ENCODE peak calls at places on chromosome 13, in seven cellular contexts. One of them, this sample, is unnamed.

GRCh38 chr13:25196971-25197370 is 24.9 kb upstream of the AMER2 start:
- DNase-seq in IMR-90: no peak
- DNase-seq in heart left ventricle: no peak
- DNase-seq in body of pancreas: no peak
- DNase-seq in psoas muscle: no peak
- DNase-seq in naive thymus-derived CD4-positive, alpha-beta T cell: no peak
- DNase-seq in breast epithelium: no peak
- DNase-seq in this sample: no peak

GRCh38 chr13:85544756-85545155 is 254.5 kb downstream of the SLITRK6 start:
- DNase-seq in IMR-90: no peak
- DNase-seq in heart left ventricle: no peak
- DNase-seq in body of pancreas: no peak
- DNase-seq in psoas muscle: no peak
- DNase-seq in naive thymus-derived CD4-positive, alpha-beta T cell: no peak
- DNase-seq in breast epithelium: no peak
- DNase-seq in this sample: no peak

GRCh38 chr13:69793803-69794453 is 313.7 kb upstream of the ATXN8OS start:
- DNase-seq in IMR-90: no peak
- DNase-seq in heart left ventricle: no peak
- DNase-seq in body of pancreas: no peak
- DNase-seq in psoas muscle: no peak
- DNase-seq in naive thymus-derived CD4-positive, alpha-beta T cell: no peak
- DNase-seq in breast epithelium: no peak
- DNase-seq in this sample: no peak

GRCh38 chr13:105982219-105982618 is 553.2 kb downstream of the EFNB2 start:
- DNase-seq in IMR-90: no peak
- DNase-seq in heart left ventricle: no peak
- DNase-seq in body of pancreas: no peak
- DNase-seq in psoas muscle: no peak
- DNase-seq in naive thymus-derived CD4-positive, alpha-beta T cell: no peak
- DNase-seq in breast epithelium: no peak
- DNase-seq in this sample: peak; percentile 13

GRCh38 chr13:40794414-40795368 is 5.3 kb downstream of the SLC25A15 start:
- DNase-seq in IMR-90: no peak
- DNase-seq in heart left ventricle: no peak
- DNase-seq in body of pancreas: no peak
- DNase-seq in psoas muscle: no peak
- DNase-seq in naive thymus-derived CD4-positive, alpha-beta T cell: no peak
- DNase-seq in breast epithelium: no peak
- DNase-seq in this sample: no peak

GRCh38 chr13:59522652-59523051 is 641.1 kb downstream of the DIAPH3 start:
- DNase-seq in IMR-90: no peak
- DNase-seq in heart left ventricle: no peak
- DNase-seq in body of pancreas: no peak
- DNase-seq in psoas muscle: no peak
- DNase-seq in naive thymus-derived CD4-positive, alpha-beta T cell: no peak
- DNase-seq in breast epithelium: no peak
- DNase-seq in this sample: no peak

GRCh38 chr13:27199691-27200090 is 28.1 kb upstream of the USP12 start:
- DNase-seq in IMR-90: no peak
- DNase-seq in heart left ventricle: no peak
- DNase-seq in body of pancreas: no peak
- DNase-seq in psoas muscle: no peak
- DNase-seq in naive thymus-derived CD4-positive, alpha-beta T cell: no peak
- DNase-seq in breast epithelium: no peak
- DNase-seq in this sample: no peak

GRCh38 chr13:30577381-30577780 is 40.3 kb upstream of the USPL1 start:
- DNase-seq in IMR-90: peak; percentile 95
- DNase-seq in heart left ventricle: no peak
- DNase-seq in body of pancreas: no peak
- DNase-seq in psoas muscle: no peak
- DNase-seq in naive thymus-derived CD4-positive, alpha-beta T cell: no peak
- DNase-seq in breast epithelium: no peak
- DNase-seq in this sample: no peak

GRCh38 chr13:67023088-67023893 is 206.8 kb downstream of the PCDH9 start:
- DNase-seq in IMR-90: peak; percentile 82
- DNase-seq in heart left ventricle: no peak
- DNase-seq in body of pancreas: no peak
- DNase-seq in psoas muscle: no peak
- DNase-seq in naive thymus-derived CD4-positive, alpha-beta T cell: no peak
- DNase-seq in breast epithelium: peak; percentile 69
- DNase-seq in this sample: peak; percentile 51

GRCh38 chr13:38045278-38046048 is 175.9 kb upstream of the TRPC4 start:
- DNase-seq in IMR-90: peak; percentile 33
- DNase-seq in heart left ventricle: no peak
- DNase-seq in body of pancreas: no peak
- DNase-seq in psoas muscle: no peak
- DNase-seq in naive thymus-derived CD4-positive, alpha-beta T cell: no peak
- DNase-seq in breast epithelium: no peak
- DNase-seq in this sample: no peak

GRCh38 chr13:27918041-27918917 is 1.5 kb upstream of the PDX1 start:
- DNase-seq in IMR-90: no peak
- DNase-seq in heart left ventricle: no peak
- DNase-seq in body of pancreas: peak; percentile 56
- DNase-seq in psoas muscle: no peak
- DNase-seq in naive thymus-derived CD4-positive, alpha-beta T cell: no peak
- DNase-seq in breast epithelium: no peak
- DNase-seq in this sample: no peak

GRCh38 chr13:28754698-28755545 is 36.2 kb upstream of the SLC46A3 start:
- DNase-seq in IMR-90: peak; percentile 13
- DNase-seq in heart left ventricle: peak; percentile 52
- DNase-seq in body of pancreas: peak; percentile 11
- DNase-seq in psoas muscle: peak; percentile 60
- DNase-seq in naive thymus-derived CD4-positive, alpha-beta T cell: no peak
- DNase-seq in breast epithelium: no peak
- DNase-seq in this sample: no peak

GRCh38 chr13:35600137-35600536 is 123.6 kb upstream of the MAB21L1 start:
- DNase-seq in IMR-90: peak; percentile 9
- DNase-seq in heart left ventricle: no peak
- DNase-seq in body of pancreas: no peak
- DNase-seq in psoas muscle: no peak
- DNase-seq in naive thymus-derived CD4-positive, alpha-beta T cell: no peak
- DNase-seq in breast epithelium: no peak
- DNase-seq in this sample: no peak

GRCh38 chr13:20160346-20161274 is at the start of gene GJA3:
- DNase-seq in IMR-90: peak; percentile 39
- DNase-seq in heart left ventricle: peak; percentile 71
- DNase-seq in body of pancreas: no peak
- DNase-seq in psoas muscle: no peak
- DNase-seq in naive thymus-derived CD4-positive, alpha-beta T cell: peak; percentile 33
- DNase-seq in breast epithelium: no peak
- DNase-seq in this sample: no peak
- H3K27ac ChIP-seq in IMR-90: peak within 1 kb of the TSS; percentile 46
- H3K27ac ChIP-seq in heart left ventricle: peak within 1 kb of the TSS; percentile 69
- H3K27ac ChIP-seq in body of pancreas: no peak within 1 kb of the TSS
- H3K27ac ChIP-seq in psoas muscle: no peak within 1 kb of the TSS
- H3K27ac ChIP-seq in naive thymus-derived CD4-positive, alpha-beta T cell: no peak within 1 kb of the TSS
- H3K27ac ChIP-seq in breast epithelium: no peak within 1 kb of the TSS
- H3K27ac ChIP-seq in this sample: no peak within 1 kb of the TSS

DNA sequence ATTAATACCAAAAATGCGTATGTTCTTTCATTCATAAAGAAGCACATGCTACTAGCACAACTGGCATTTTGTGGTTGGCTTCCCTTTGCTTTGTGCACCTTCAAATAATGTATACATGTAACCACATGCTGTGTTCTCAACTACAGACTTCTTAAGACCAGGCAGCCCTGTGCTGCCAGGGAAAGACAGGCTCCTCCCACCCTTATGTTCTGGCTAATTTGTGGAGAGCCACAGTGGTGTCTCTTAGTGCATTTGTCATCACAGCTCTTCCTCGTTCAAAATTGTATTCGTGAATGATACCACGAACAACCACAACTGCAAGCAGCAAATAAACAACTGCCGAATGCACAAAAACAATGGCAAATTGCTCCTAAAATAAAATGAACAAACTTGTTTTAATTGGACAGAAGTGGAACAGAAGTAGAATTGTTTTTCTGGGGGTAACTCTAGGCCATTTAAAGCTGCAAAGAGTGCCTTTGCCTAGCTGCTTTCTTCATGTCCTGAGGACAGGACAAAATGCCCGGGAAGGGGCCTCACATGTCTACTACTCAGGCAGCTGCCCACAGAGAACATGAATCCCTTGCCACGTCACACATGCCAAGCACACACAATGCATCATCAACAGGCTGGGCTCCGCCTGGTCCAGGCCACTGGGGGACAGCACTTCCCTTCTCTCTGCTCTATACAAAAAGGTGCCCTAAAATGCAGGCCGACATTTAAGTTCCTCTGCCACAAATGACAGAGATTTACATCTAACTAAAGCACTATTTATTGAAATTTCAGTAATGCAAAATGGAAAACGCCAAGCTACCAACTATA is 21.7 kb downstream of the IRS2 start:
- DNase-seq in IMR-90: peak; percentile 21
- DNase-seq in heart left ventricle: no peak
- DNase-seq in body of pancreas: no peak
- DNase-seq in psoas muscle: peak; percentile 65
- DNase-seq in naive thymus-derived CD4-positive, alpha-beta T cell: no peak
- DNase-seq in breast epithelium: no peak
- DNase-seq in this sample: no peak
- H3K27ac ChIP-seq in IMR-90: no peak overlapping the region
- H3K27ac ChIP-seq in heart left ventricle: no peak overlapping the region
- H3K27ac ChIP-seq in body of pancreas: no peak overlapping the region
- H3K27ac ChIP-seq in psoas muscle: peak overlapping the region; percentile 31
- H3K27ac ChIP-seq in naive thymus-derived CD4-positive, alpha-beta T cell: no peak overlapping the region
- H3K27ac ChIP-seq in breast epithelium: peak overlapping the region; percentile 38
- H3K27ac ChIP-seq in this sample: no peak overlapping the region

DNA sequence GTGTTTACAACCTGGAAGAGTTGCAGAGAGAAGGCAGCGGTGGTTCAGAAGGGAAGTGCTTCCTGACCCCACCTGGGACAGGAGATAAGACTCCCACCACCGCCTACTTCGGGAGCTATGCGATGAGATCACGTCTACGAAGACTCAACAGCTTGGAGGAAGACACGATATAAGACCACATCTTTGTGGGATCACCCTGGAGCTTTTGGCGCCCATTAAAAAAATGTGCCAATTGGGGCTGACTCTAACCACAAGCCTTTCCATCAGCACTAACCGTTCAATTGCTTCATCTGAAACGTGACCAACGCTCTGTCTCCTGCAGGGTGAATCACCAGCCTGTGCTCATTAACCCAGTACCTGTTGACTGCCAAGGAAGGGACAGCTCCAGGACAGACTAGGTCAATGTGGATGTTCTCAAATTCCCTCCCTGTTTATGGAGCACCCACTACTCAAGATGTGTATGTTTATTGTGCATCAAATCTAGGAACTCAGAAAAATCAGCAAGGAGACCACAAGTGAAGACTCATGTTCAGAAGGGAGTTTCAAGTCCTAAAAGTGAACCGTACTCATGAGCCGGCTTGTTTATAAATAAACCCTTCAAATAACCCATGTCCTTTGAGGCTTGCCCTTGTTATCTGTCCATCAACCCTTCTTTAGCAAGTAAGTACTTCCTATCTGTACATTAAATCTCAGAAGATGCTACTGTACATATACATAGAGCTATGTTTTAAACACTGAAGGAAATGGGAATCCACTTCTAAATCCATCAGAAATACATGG is 67.5 kb downstream of the LATS2 start:
- DNase-seq in IMR-90: peak; percentile 51
- DNase-seq in heart left ventricle: no peak
- DNase-seq in body of pancreas: no peak
- DNase-seq in psoas muscle: no peak
- DNase-seq in naive thymus-derived CD4-positive, alpha-beta T cell: no peak
- DNase-seq in breast epithelium: no peak
- DNase-seq in this sample: no peak
- H3K27ac ChIP-seq in IMR-90: peak overlapping the region; percentile 6
- H3K27ac ChIP-seq in heart left ventricle: no peak overlapping the region
- H3K27ac ChIP-seq in body of pancreas: no peak overlapping the region
- H3K27ac ChIP-seq in psoas muscle: peak overlapping the region; percentile 75
- H3K27ac ChIP-seq in naive thymus-derived CD4-positive, alpha-beta T cell: no peak overlapping the region
- H3K27ac ChIP-seq in breast epithelium: peak overlapping the region; percentile 7
- H3K27ac ChIP-seq in this sample: no peak overlapping the region

GRCh38 chr13:51801631-51802099 is 2.3 kb downstream of the DHRS12 start:
- DNase-seq in IMR-90: no peak
- DNase-seq in heart left ventricle: peak; percentile 84
- DNase-seq in body of pancreas: peak; percentile 93
- DNase-seq in psoas muscle: peak; percentile 76
- DNase-seq in naive thymus-derived CD4-positive, alpha-beta T cell: no peak
- DNase-seq in breast epithelium: peak; percentile 78
- DNase-seq in this sample: no peak
- H3K27ac ChIP-seq in IMR-90: no peak overlapping the region
- H3K27ac ChIP-seq in heart left ventricle: peak overlapping the region; percentile 62
- H3K27ac ChIP-seq in body of pancreas: peak overlapping the region; percentile 98
- H3K27ac ChIP-seq in psoas muscle: peak overlapping the region; percentile 71
- H3K27ac ChIP-seq in naive thymus-derived CD4-positive, alpha-beta T cell: peak overlapping the region; percentile 100
- H3K27ac ChIP-seq in breast epithelium: peak overlapping the region; percentile 100
- H3K27ac ChIP-seq in this sample: peak overlapping the region; percentile 60

GRCh38 chr13:61084983-61085382 is 330.7 kb downstream of the PCDH20 start:
- DNase-seq in IMR-90: peak; percentile 27
- DNase-seq in heart left ventricle: no peak
- DNase-seq in body of pancreas: no peak
- DNase-seq in psoas muscle: no peak
- DNase-seq in naive thymus-derived CD4-positive, alpha-beta T cell: no peak
- DNase-seq in breast epithelium: no peak
- DNase-seq in this sample: no peak
- H3K27ac ChIP-seq in IMR-90: no peak overlapping the region
- H3K27ac ChIP-seq in heart left ventricle: no peak overlapping the region
- H3K27ac ChIP-seq in body of pancreas: no peak overlapping the region
- H3K27ac ChIP-seq in psoas muscle: no peak overlapping the region
- H3K27ac ChIP-seq in naive thymus-derived CD4-positive, alpha-beta T cell: no peak overlapping the region
- H3K27ac ChIP-seq in breast epithelium: no peak overlapping the region
- H3K27ac ChIP-seq in this sample: no peak overlapping the region

DNA sequence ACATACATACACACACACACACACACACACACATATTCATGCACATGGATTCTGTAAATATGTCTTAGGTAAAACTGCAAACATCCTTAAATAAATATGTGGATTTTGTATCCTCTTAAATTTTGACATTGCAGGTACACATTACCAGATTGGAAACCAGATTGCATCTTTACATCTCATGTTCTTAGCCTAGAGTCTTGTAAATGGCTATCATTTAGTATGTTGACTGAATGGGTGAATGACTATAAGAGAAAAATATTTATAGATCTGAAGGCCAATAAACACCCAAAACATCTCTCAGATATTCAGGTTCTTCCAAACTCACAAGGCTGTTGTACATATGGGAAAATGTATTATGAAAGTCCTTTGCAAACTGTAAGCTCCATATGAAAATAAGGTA is 104.3 kb downstream of the STARD13 start:
- DNase-seq in IMR-90: no peak
- DNase-seq in heart left ventricle: no peak
- DNase-seq in body of pancreas: no peak
- DNase-seq in psoas muscle: no peak
- DNase-seq in naive thymus-derived CD4-positive, alpha-beta T cell: no peak
- DNase-seq in breast epithelium: no peak
- DNase-seq in this sample: no peak
- H3K27ac ChIP-seq in IMR-90: no peak overlapping the region
- H3K27ac ChIP-seq in heart left ventricle: no peak overlapping the region
- H3K27ac ChIP-seq in body of pancreas: peak overlapping the region; percentile 71
- H3K27ac ChIP-seq in psoas muscle: no peak overlapping the region
- H3K27ac ChIP-seq in naive thymus-derived CD4-positive, alpha-beta T cell: no peak overlapping the region
- H3K27ac ChIP-seq in breast epithelium: no peak overlapping the region
- H3K27ac ChIP-seq in this sample: no peak overlapping the region

This sample was measured in left lung.